ENCODE peak calls at places on chromosomes 16 and 17, in seven cellular contexts. O is H9, Q is H1, L is mesendoderm, I is mesenchymal stem cell, Y is trophoblast cell, D is IMR-90. N is an unnamed sample.

GRCh38 chr16:69116911-69117310 is 11.5 kb downstream of the HAS3 start:
- DNase-seq in O (no peak), Q (no peak), L (no peak), I (no peak), Y (peak; percentile 97), D (no peak), N (no peak)

GRCh38 chr17:81339502-81340296 is 44.6 kb upstream of the SLC38A10 start:
- DNase-seq in O (peak; percentile 78), Q (peak; percentile 53), L (peak; percentile 79), I (peak; percentile 30), Y (no peak), D (no peak), N (no peak)

GRCh38 chr17:31156326-31156725 is 61.5 kb downstream of the NF1 start:
- DNase-seq in O (no peak), Q (no peak), L (no peak), I (no peak), Y (no peak), D (peak; percentile 78), N (no peak)

GRCh38 chr17:43468746-43469544 is 14.8 kb upstream of the DHX8 start:
- DNase-seq in O (no peak), Q (no peak), L (peak; percentile 52), I (peak; percentile 83), Y (peak; percentile 70), D (peak; percentile 92), N (no peak)

GRCh38 chr17:1095093-1095852 is 84.5 kb downstream of the ABR start:
- DNase-seq in O (no peak), Q (no peak), L (no peak), I (no peak), Y (no peak), D (no peak), N (no peak)

GRCh38 chr17:33272438-33272837 is 20.7 kb downstream of the ASIC2 start:
- DNase-seq in O (no peak), Q (no peak), L (no peak), I (no peak), Y (no peak), D (no peak), N (no peak)

GRCh38 chr17:13395346-13395745 is 206.4 kb downstream of the HS3ST3A1 start:
- DNase-seq in O (no peak), Q (no peak), L (no peak), I (no peak), Y (no peak), D (no peak), N (no peak)

GRCh38 chr17:17985555-17985954 is 12.9 kb downstream of the DRC3 start:
- DNase-seq in O (no peak), Q (no peak), L (peak; percentile 31), I (no peak), Y (no peak), D (no peak), N (no peak)

GRCh38 chr17:4599505-4600281 is 15.4 kb downstream of the SMTNL2 start:
- DNase-seq in O (peak; percentile 94), Q (peak; percentile 76), L (peak; percentile 87), I (peak; percentile 37), Y (no peak), D (peak; percentile 15), N (peak; percentile 44)

GRCh38 chr16:31329671-31330552 is 25.1 kb upstream of the ITGAX start:
- DNase-seq in O (no peak), Q (no peak), L (peak; percentile 23), I (no peak), Y (no peak), D (no peak), N (no peak)

GRCh38 chr16:57477531-57478202 is 8.6 kb downstream of the DOK4 start:
- DNase-seq in O (no peak), Q (no peak), L (peak; percentile 64), I (no peak), Y (no peak), D (no peak), N (no peak)

GRCh38 chr16:12271006-12271405 is 294.5 kb downstream of the SNX29 start:
- DNase-seq in O (peak; percentile 69), Q (peak; percentile 54), L (peak; percentile 79), I (peak; percentile 38), Y (peak; percentile 54), D (peak; percentile 32), N (peak; percentile 9)

GRCh38 chr16:4309833-4310266 is 6.0 kb upstream of the GLIS2 start:
- DNase-seq in O (peak; percentile 95), Q (peak; percentile 94), L (peak; percentile 98), I (peak; percentile 95), Y (peak; percentile 99), D (peak; percentile 93), N (no peak)

GRCh38 chr17:63697341-63698286 is 2.3 kb downstream of the LIMD2 start:
- DNase-seq in O (peak; percentile 78), Q (peak; percentile 82), L (peak; percentile 73), I (peak; percentile 20), Y (no peak), D (no peak), N (no peak)

GRCh38 chr16:57791903-57792461 is 10.3 kb downstream of the KIFC3 start:
- DNase-seq in O (no peak), Q (no peak), L (no peak), I (no peak), Y (no peak), D (no peak), N (no peak)

GRCh38 chr17:83078378-83079339 is 750 bp upstream of the METRNL start:
- DNase-seq in O (no peak), Q (no peak), L (no peak), I (peak; percentile 24), Y (no peak), D (no peak), N (peak; percentile 42)

GRCh38 chr16:47132310-47132709 is 11.4 kb downstream of the NETO2 start:
- DNase-seq in O (no peak), Q (no peak), L (no peak), I (no peak), Y (no peak), D (peak; percentile 5), N (no peak)

GRCh38 chr16:2753523-2754020 is 1.1 kb downstream of the SRRM2 start:
- DNase-seq in O (no peak), Q (no peak), L (no peak), I (peak; percentile 41), Y (no peak), D (no peak), N (no peak)

GRCh38 chr17:66691644-66692500 is 143.0 kb upstream of the CACNG5 start:
- DNase-seq in O (peak; percentile 29), Q (no peak), L (no peak), I (peak; percentile 28), Y (no peak), D (peak; percentile 64), N (no peak)

GRCh38 chr17:47279062-47279801 is 25.6 kb downstream of the ITGB3 start:
- DNase-seq in O (no peak), Q (no peak), L (peak; percentile 90), I (peak; percentile 99), Y (peak; percentile 9), D (peak; percentile 97), N (no peak)

GRCh38 chr17:7217113-7217987 is 2.3 kb downstream of the DLG4 start:
- DNase-seq in O (peak; percentile 75), Q (peak; percentile 68), L (peak; percentile 88), I (peak; percentile 81), Y (no peak), D (peak; percentile 71), N (no peak)

GRCh38 chr17:4953461-4953961 is 2.6 kb downstream of the ENO3 start:
- DNase-seq in O (no peak), Q (no peak), L (no peak), I (no peak), Y (no peak), D (peak; percentile 76), N (no peak)

GRCh38 chr17:32774286-32775084 is 102.4 kb downstream of the MYO1D start:
- DNase-seq in O (no peak), Q (no peak), L (peak; percentile 80), I (no peak), Y (no peak), D (no peak), N (no peak)

GRCh38 chr16:66471696-66472393 is 44.8 kb downstream of the BEAN1 start:
- DNase-seq in O (peak; percentile 62), Q (no peak), L (peak; percentile 50), I (no peak), Y (no peak), D (no peak), N (no peak)
- H3K23ac ChIP-seq in O (no peak overlapping the region), Q (no peak overlapping the region), L (no peak overlapping the region), I (no peak overlapping the region), Y (no peak overlapping the region), D (no peak overlapping the region), N (no peak overlapping the region)

GRCh38 chr16:72990571-72990970 is 57.4 kb downstream of the ZFHX3 start:
- DNase-seq in O (no peak), Q (no peak), L (no peak), I (no peak), Y (peak; percentile 11), D (no peak), N (no peak)
- H3K27ac ChIP-seq in O (no peak overlapping the region), Q (no peak overlapping the region), L (no peak overlapping the region), I (no peak overlapping the region), Y (peak overlapping the region; percentile 82), D (peak overlapping the region; percentile 65), N (no peak overlapping the region)

DNA sequence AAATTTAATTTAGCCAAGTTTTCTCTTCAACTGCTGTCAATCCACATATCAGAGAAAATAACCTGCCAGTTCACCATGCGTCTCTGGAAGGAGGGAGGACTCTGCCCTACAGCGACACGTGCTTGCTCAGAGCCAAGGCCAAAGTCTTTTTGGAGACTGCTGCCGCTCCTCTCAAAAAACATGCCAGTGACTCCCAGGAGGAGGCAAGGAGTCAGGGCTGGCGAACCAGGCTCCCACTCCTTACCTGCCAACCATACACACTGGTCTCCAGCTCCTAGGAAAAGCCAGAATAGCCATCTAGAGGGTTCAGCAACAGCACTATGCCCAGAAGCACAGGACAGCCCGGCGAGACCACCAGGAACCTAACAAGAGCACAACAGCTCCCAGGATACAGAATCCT is 73.0 kb downstream of the ANKRD11 start:
- DNase-seq in O (no peak), Q (no peak), L (no peak), I (no peak), Y (no peak), D (no peak), N (no peak)
- H3K23ac ChIP-seq in O (no peak overlapping the region), Q (no peak overlapping the region), L (no peak overlapping the region), I (no peak overlapping the region), Y (no peak overlapping the region), D (no peak overlapping the region), N (no peak overlapping the region)

GRCh38 chr17:37167756-37168155 is 208.0 kb upstream of the C17orf78 start:
- DNase-seq in O (no peak), Q (no peak), L (no peak), I (no peak), Y (no peak), D (no peak), N (no peak)

GRCh38 chr17:37168731-37169353 is 206.9 kb upstream of the C17orf78 start:
- DNase-seq in O (no peak), Q (no peak), L (no peak), I (no peak), Y (no peak), D (no peak), N (no peak)

GRCh38 chr17:37176683-37177082 is 199.1 kb upstream of the C17orf78 start:
- DNase-seq in O (no peak), Q (no peak), L (no peak), I (peak; percentile 27), Y (no peak), D (peak; percentile 55), N (no peak)

DNA sequence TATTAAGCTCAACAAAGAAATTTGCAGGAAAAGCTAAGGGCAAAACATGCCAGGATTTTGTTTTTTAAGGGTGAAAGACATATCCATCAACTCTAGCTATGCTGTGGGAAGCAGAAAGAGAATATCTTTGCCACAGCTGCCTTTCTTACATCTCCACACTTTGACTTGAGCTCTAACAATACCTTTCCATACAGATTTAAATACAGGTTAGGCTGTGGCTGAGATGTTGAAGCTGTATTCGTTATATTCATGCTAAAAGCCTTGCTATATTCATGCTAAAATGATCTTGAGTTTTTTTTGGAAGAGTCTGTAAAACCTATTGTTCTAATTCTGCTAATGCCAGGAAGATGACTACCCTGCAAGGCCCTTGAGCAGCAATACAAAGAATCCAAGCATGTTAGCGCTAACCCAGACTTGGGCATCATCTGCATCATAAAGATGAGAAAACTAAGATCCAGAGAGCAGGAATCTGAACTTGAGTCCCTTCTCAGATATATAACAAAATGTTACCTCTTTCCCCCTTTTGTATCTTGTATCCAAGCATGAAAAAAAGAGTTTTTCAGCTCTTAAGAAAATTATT is 204.8 kb upstream of the C17orf78 start:
- DNase-seq in O (no peak), Q (no peak), L (no peak), I (no peak), Y (no peak), D (no peak), N (no peak)
- H3K27ac ChIP-seq in O (peak overlapping the region; percentile 11), Q (no peak overlapping the region), L (no peak overlapping the region), I (no peak overlapping the region), Y (no peak overlapping the region), D (no peak overlapping the region), N (no peak overlapping the region)